ENCODE peak calls at places on chromosomes 6 and 20, in five cellular contexts. M is lung microvascular endothelial cell; U is D341Med; Q is GM10248; E is activated CD4-positive, alpha-beta memory T cell treated with anti-CD3 and anti-CD28 coated beads for 36 hours. K is an unnamed sample.

GRCh38 chr6:115891111-115891669 is 169.5 kb downstream of the FRK start:
- DNase-seq in M (no peak), U (no peak), Q (peak), E (peak), K (no peak)

GRCh38 chr6:26380256-26380655 is 2.7 kb upstream of the BTN2A2 start:
- DNase-seq in M (no peak), U (no peak), Q (no peak), E (no peak), K (no peak)

GRCh38 chr20:18412202-18412901 is 54.5 kb downstream of the DZANK1 start:
- DNase-seq in M (no peak), U (no peak), Q (peak), E (no peak), K (peak)

GRCh38 chr20:58236612-58237317 is 8.3 kb upstream of the ANKRD60 start:
- DNase-seq in M (peak), U (peak), Q (peak), E (peak), K (peak)

GRCh38 chr6:154602708-154603107 is 92.2 kb upstream of the CNKSR3 start:
- DNase-seq in M (no peak), U (no peak), Q (no peak), E (no peak), K (no peak)

GRCh38 chr6:17483391-17484016 is 90.1 kb downstream of the CAP2 start:
- DNase-seq in M (no peak), U (no peak), Q (no peak), E (no peak), K (no peak)

GRCh38 chr6:107333491-107333890 is 125.9 kb downstream of the PDSS2 start:
- DNase-seq in M (no peak), U (no peak), Q (no peak), E (no peak), K (no peak)

GRCh38 chr20:18717062-18717461 is 96.5 kb upstream of the SCP2D1 start:
- DNase-seq in M (no peak), U (no peak), Q (no peak), E (no peak), K (no peak)

GRCh38 chr20:46303176-46303956 is 4.9 kb downstream of the CDH22 start:
- DNase-seq in M (no peak), U (no peak), Q (no peak), E (no peak), K (no peak)

GRCh38 chr6:43966806-43967575 is 160.3 kb downstream of the MRPL14 start:
- DNase-seq in M (no peak), U (no peak), Q (no peak), E (no peak), K (no peak)

GRCh38 chr6:2853766-2854393 is 12.2 kb upstream of the SERPINB1 start:
- DNase-seq in M (peak), U (no peak), Q (peak), E (peak), K (no peak)

GRCh38 chr6:116405663-116406329 is 35.0 kb downstream of the DSE start:
- DNase-seq in M (no peak), U (no peak), Q (no peak), E (no peak), K (no peak)

GRCh38 chr6:80438728-80439127 is 332.3 kb downstream of the BCKDHB start:
- DNase-seq in M (no peak), U (no peak), Q (no peak), E (no peak), K (no peak)

GRCh38 chr6:163416640-163417253 is 2.2 kb downstream of the QKI start:
- DNase-seq in M (peak), U (no peak), Q (no peak), E (peak), K (peak)

GRCh38 chr6:111087106-111087835 is at the start of gene SLC16A10:
- DNase-seq in M (peak), U (peak), Q (peak), E (peak), K (peak)

GRCh38 chr20:36768768-36769430 is 4.7 kb downstream of the DSN1 start:
- DNase-seq in M (peak), U (no peak), Q (no peak), E (no peak), K (no peak)

GRCh38 chr20:38092260-38092857 is 58.8 kb downstream of the RPRD1B start:
- DNase-seq in M (no peak), U (no peak), Q (no peak), E (no peak), K (no peak)

GRCh38 chr20:39799366-39799965 is 837.3 kb downstream of the DHX35 start:
- DNase-seq in M (no peak), U (no peak), Q (no peak), E (no peak), K (no peak)

GRCh38 chr20:986733-987355 is 15.3 kb downstream of the RSPO4 start:
- DNase-seq in M (no peak), U (no peak), Q (no peak), E (no peak), K (no peak)

GRCh38 chr6:35391240-35391968 is 49.0 kb downstream of the PPARD start:
- DNase-seq in M (peak), U (no peak), Q (no peak), E (peak), K (no peak)

GRCh38 chr6:8435845-8436168 is 462 bp upstream of the SLC35B3 start:
- DNase-seq in M (no peak), U (no peak), Q (no peak), E (no peak), K (no peak)

GRCh38 chr6:36698196-36698595 is 570 bp downstream of the RAB44 start:
- DNase-seq in M (no peak), U (no peak), Q (no peak), E (no peak), K (no peak)

GRCh38 chr6:36633915-36634314 is 39.8 kb downstream of the SRSF3 start:
- DNase-seq in M (peak), U (no peak), Q (no peak), E (no peak), K (no peak)

GRCh38 chr6:136103763-136104311 is 146.3 kb downstream of the MTFR2 start:
- DNase-seq in M (peak), U (no peak), Q (no peak), E (no peak), K (peak)

GRCh38 chr6:43052842-43053544 is 658 bp downstream of the CUL7 start:
- DNase-seq in M (no peak), U (peak), Q (peak), E (peak), K (no peak)

GRCh38 chr6:135739288-135739687 is 112.2 kb upstream of the PDE7B start:
- DNase-seq in M (peak), U (no peak), Q (no peak), E (no peak), K (no peak)

GRCh38 chr6:168574699-168575195 is 133.8 kb downstream of the SMOC2 start:
- DNase-seq in M (no peak), U (no peak), Q (no peak), E (no peak), K (no peak)

GRCh38 chr6:14694308-14694707 is 551.6 kb upstream of the JARID2 start:
- DNase-seq in M (no peak), U (no peak), Q (no peak), E (no peak), K (no peak)

GRCh38 chr20:38272398-38272797 is 11.9 kb upstream of the KIAA1755 start:
- DNase-seq in M (no peak), U (no peak), Q (no peak), E (no peak), K (no peak)

GRCh38 chr20:4512891-4513550 is 208.7 kb upstream of the PRND start:
- DNase-seq in M (peak), U (no peak), Q (no peak), E (no peak), K (no peak)

GRCh38 chr6:16949696-16950095 is 152.2 kb upstream of the STMND1 start:
- DNase-seq in M (no peak), U (no peak), Q (no peak), E (no peak), K (no peak)

GRCh38 chr20:32387262-32387661 is 29.1 kb downstream of the ASXL1 start:
- DNase-seq in M (no peak), U (no peak), Q (peak), E (peak), K (no peak)

K was measured in Ammon's horn.